ENCODE peak calls at places on chromosomes 1 and 21, in four cellular contexts. I is glutamatergic neuron, B is cardiac fibroblast, X is lower lobe of right lung. K is an unnamed sample.

GRCh38 chr1:6358757-6359567 is 34.6 kb downstream of the ACOT7 start:
- DNase-seq in X (peak; percentile 68), I (no peak), B (peak; percentile 69), K (no peak)

GRCh38 chr1:155294520-155295182 is 6.6 kb downstream of the PKLR start:
- DNase-seq in X (no peak), B (no peak), I (no peak), K (no peak)

GRCh38 chr1:198156111-198156744 is 570 bp upstream of the NEK7 start:
- DNase-seq in B (peak; percentile 92), I (peak; percentile 71), X (peak; percentile 58), K (peak; percentile 61)

GRCh38 chr1:5809207-5809788 is 182.9 kb downstream of the NPHP4 start:
- DNase-seq in X (no peak), B (no peak), I (no peak), K (no peak)

GRCh38 chr1:206477581-206478380 is 7.5 kb downstream of the IKBKE start:
- DNase-seq in B (no peak), X (no peak), I (no peak), K (no peak)

GRCh38 chr1:101065575-101065974 is 40.0 kb upstream of the DPH5 start:
- DNase-seq in B (no peak), I (no peak), X (no peak), K (no peak)

GRCh38 chr1:30255111-30255510 is 468.3 kb downstream of the MATN1 start:
- DNase-seq in I (no peak), X (no peak), B (no peak), K (no peak)

GRCh38 chr1:24015226-24016210 is 35.4 kb upstream of the SRSF10 start:
- DNase-seq in B (peak; percentile 81), X (no peak), I (no peak), K (no peak)

GRCh38 chr1:235239821-235240220 is 78.8 kb upstream of the RBM34 start:
- DNase-seq in B (peak; percentile 19), X (no peak), I (no peak), K (no peak)

GRCh38 chr1:34824817-34825454 is 32.1 kb downstream of the GJA4 start:
- DNase-seq in B (no peak), X (no peak), I (no peak), K (no peak)

GRCh38 chr21:14943636-14944035 is 121.2 kb downstream of the NRIP1 start:
- DNase-seq in X (no peak), B (no peak), I (no peak), K (no peak)

GRCh38 chr1:74426208-74426932 is 86.0 kb downstream of the LRRC53 start:
- DNase-seq in B (no peak), X (no peak), I (no peak), K (no peak)

GRCh38 chr1:233355841-233356704 is 28.5 kb downstream of the MAP3K21 start:
- DNase-seq in I (no peak), X (no peak), B (no peak), K (no peak)

GRCh38 chr1:35925741-35926140 is 5.2 kb upstream of the AGO3 start:
- DNase-seq in X (no peak), B (peak; percentile 15), I (peak; percentile 35), K (peak; percentile 80)

GRCh38 chr1:165592945-165593823 is 37.9 kb upstream of the MGST3 start:
- DNase-seq in X (no peak), B (peak; percentile 87), I (peak; percentile 75), K (peak; percentile 67)

GRCh38 chr21:44881586-44881939 is 8.1 kb upstream of the PTTG1IP start:
- DNase-seq in X (no peak), I (peak; percentile 5), B (no peak), K (peak; percentile 47)

GRCh38 chr1:34250342-34250741 is 73.6 kb downstream of the C1orf94 start:
- DNase-seq in B (no peak), X (no peak), I (no peak), K (no peak)

GRCh38 chr1:112012823-112013222 is 23.4 kb upstream of the KCND3 start:
- DNase-seq in I (no peak), X (no peak), B (no peak), K (no peak)

GRCh38 chr1:15848929-15849774 is 1.6 kb downstream of the SPEN start:
- DNase-seq in X (peak; percentile 88), B (peak; percentile 81), I (peak; percentile 89), K (peak; percentile 87)

GRCh38 chr1:58063095-58063494 is 483.4 kb downstream of the OMA1 start:
- DNase-seq in B (no peak), I (no peak), X (no peak), K (no peak)

GRCh38 chr1:192878249-192878648 is 69.4 kb downstream of the RGS2 start:
- DNase-seq in B (peak; percentile 54), X (no peak), I (no peak), K (no peak)

GRCh38 chr21:15301014-15301413 is 236.2 kb upstream of the NRIP1 start:
- DNase-seq in I (no peak), X (no peak), B (peak; percentile 44), K (no peak)

GRCh38 chr1:232868793-232869491 is 63.7 kb downstream of the MAP10 start:
- DNase-seq in B (peak; percentile 82), X (no peak), I (no peak), K (peak; percentile 69)

GRCh38 chr1:16017461-16018303 is at the start of gene HSPB7:
- DNase-seq in I (peak; percentile 69), X (peak; percentile 69), B (peak; percentile 63), K (no peak)

GRCh38 chr1:86207323-86207722 is 50.8 kb upstream of the COL24A1 start:
- DNase-seq in X (no peak), I (no peak), B (peak; percentile 95), K (no peak)

GRCh38 chr1:247332215-247332900 is 691 bp upstream of the ZNF496 start:
- DNase-seq in X (peak; percentile 74), B (peak; percentile 46), I (peak; percentile 73), K (peak; percentile 66)

GRCh38 chr1:202621446-202621845 is 88.8 kb downstream of the SYT2 start:
- DNase-seq in X (no peak), B (no peak), I (no peak), K (no peak)

GRCh38 chr1:74748962-74749361 is 16.0 kb downstream of the TYW3 start:
- DNase-seq in B (no peak), I (no peak), X (no peak), K (no peak)

GRCh38 chr1:101996830-101997485 is at the start of gene OLFM3:
- DNase-seq in I (peak; percentile 74), B (no peak), X (no peak), K (no peak)

GRCh38 chr1:68624233-68624632 is 127.4 kb upstream of the DEPDC1 start:
- DNase-seq in I (no peak), B (peak; percentile 82), X (no peak), K (no peak)

GRCh38 chr1:17113973-17114372 is 5.3 kb downstream of the PADI2 start:
- DNase-seq in X (no peak), B (no peak), I (no peak), K (no peak)

GRCh38 chr1:111217183-111217910 is 10.2 kb upstream of the CHI3L2 start:
- DNase-seq in B (no peak), I (no peak), X (no peak), K (no peak)

GRCh38 chr1:221880182-221880581 is 138.3 kb upstream of the DUSP10 start:
- DNase-seq in B (peak; percentile 37), I (no peak), X (no peak), K (no peak)